ENCODE peak calls at places on chromosomes 12 and 14, in nine cellular contexts. One of them, this sample, is unnamed.

GRCh38 chr14:89418976-89419375 is 1.9 kb upstream of the FOXN3 start:
- DNase-seq in HEK293T: no peak
- DNase-seq in mucosa of gallbladder: no peak
- DNase-seq in stimulated activated CD4-positive, alpha-beta T cell treated with anti-CD3 and anti-CD28 coated beads, Interleukin-1b, Interleukin-23, amount 100 ng/mL, for 1 hour: no peak
- DNase-seq in H9: no peak
- DNase-seq in frontal cortex: no peak
- DNase-seq in NCI-H446 treated with DMSO at 0.1 percent for 48 hours: no peak
- DNase-seq in kidney glomerular epithelial cell: no peak
- DNase-seq in brain microvascular endothelial cell: no peak
- DNase-seq in this sample: no peak

GRCh38 chr12:112236386-112236785 is 111.0 kb downstream of the TRAFD1 start:
- DNase-seq in HEK293T: no peak
- DNase-seq in mucosa of gallbladder: no peak
- DNase-seq in stimulated activated CD4-positive, alpha-beta T cell treated with anti-CD3 and anti-CD28 coated beads, Interleukin-1b, Interleukin-23, amount 100 ng/mL, for 1 hour: no peak
- DNase-seq in H9: no peak
- DNase-seq in frontal cortex: no peak
- DNase-seq in NCI-H446 treated with DMSO at 0.1 percent for 48 hours: no peak
- DNase-seq in kidney glomerular epithelial cell: peak
- DNase-seq in brain microvascular endothelial cell: no peak
- DNase-seq in this sample: no peak

GRCh38 chr12:120350576-120351350 is 18.2 kb downstream of the MSI1 start:
- DNase-seq in HEK293T: no peak
- DNase-seq in mucosa of gallbladder: no peak
- DNase-seq in stimulated activated CD4-positive, alpha-beta T cell treated with anti-CD3 and anti-CD28 coated beads, Interleukin-1b, Interleukin-23, amount 100 ng/mL, for 1 hour: no peak
- DNase-seq in H9: no peak
- DNase-seq in frontal cortex: no peak
- DNase-seq in NCI-H446 treated with DMSO at 0.1 percent for 48 hours: peak
- DNase-seq in kidney glomerular epithelial cell: no peak
- DNase-seq in brain microvascular endothelial cell: no peak
- DNase-seq in this sample: no peak

GRCh38 chr14:28121512-28122297 is 644.9 kb upstream of the FOXG1 start:
- DNase-seq in HEK293T: no peak
- DNase-seq in mucosa of gallbladder: no peak
- DNase-seq in stimulated activated CD4-positive, alpha-beta T cell treated with anti-CD3 and anti-CD28 coated beads, Interleukin-1b, Interleukin-23, amount 100 ng/mL, for 1 hour: no peak
- DNase-seq in H9: no peak
- DNase-seq in frontal cortex: no peak
- DNase-seq in NCI-H446 treated with DMSO at 0.1 percent for 48 hours: no peak
- DNase-seq in kidney glomerular epithelial cell: no peak
- DNase-seq in brain microvascular endothelial cell: no peak
- DNase-seq in this sample: no peak

GRCh38 chr12:1836854-1837411 is 16.6 kb downstream of the LRTM2 start:
- DNase-seq in HEK293T: no peak
- DNase-seq in mucosa of gallbladder: no peak
- DNase-seq in stimulated activated CD4-positive, alpha-beta T cell treated with anti-CD3 and anti-CD28 coated beads, Interleukin-1b, Interleukin-23, amount 100 ng/mL, for 1 hour: no peak
- DNase-seq in H9: no peak
- DNase-seq in frontal cortex: peak
- DNase-seq in NCI-H446 treated with DMSO at 0.1 percent for 48 hours: peak
- DNase-seq in kidney glomerular epithelial cell: peak
- DNase-seq in brain microvascular endothelial cell: no peak
- DNase-seq in this sample: no peak

GRCh38 chr14:30034049-30034635 is 106.5 kb upstream of the PRKD1 start:
- DNase-seq in HEK293T: no peak
- DNase-seq in mucosa of gallbladder: no peak
- DNase-seq in stimulated activated CD4-positive, alpha-beta T cell treated with anti-CD3 and anti-CD28 coated beads, Interleukin-1b, Interleukin-23, amount 100 ng/mL, for 1 hour: no peak
- DNase-seq in H9: peak
- DNase-seq in frontal cortex: no peak
- DNase-seq in NCI-H446 treated with DMSO at 0.1 percent for 48 hours: peak
- DNase-seq in kidney glomerular epithelial cell: no peak
- DNase-seq in brain microvascular endothelial cell: no peak
- DNase-seq in this sample: no peak

GRCh38 chr12:126726481-126727217 is 1540.3 kb upstream of the TMEM132C start:
- DNase-seq in HEK293T: no peak
- DNase-seq in mucosa of gallbladder: no peak
- DNase-seq in stimulated activated CD4-positive, alpha-beta T cell treated with anti-CD3 and anti-CD28 coated beads, Interleukin-1b, Interleukin-23, amount 100 ng/mL, for 1 hour: no peak
- DNase-seq in H9: peak
- DNase-seq in frontal cortex: no peak
- DNase-seq in NCI-H446 treated with DMSO at 0.1 percent for 48 hours: no peak
- DNase-seq in kidney glomerular epithelial cell: no peak
- DNase-seq in brain microvascular endothelial cell: no peak
- DNase-seq in this sample: no peak

GRCh38 chr12:47396902-47397663 is 308.7 kb downstream of the RPAP3 start:
- DNase-seq in HEK293T: no peak
- DNase-seq in mucosa of gallbladder: no peak
- DNase-seq in stimulated activated CD4-positive, alpha-beta T cell treated with anti-CD3 and anti-CD28 coated beads, Interleukin-1b, Interleukin-23, amount 100 ng/mL, for 1 hour: no peak
- DNase-seq in H9: no peak
- DNase-seq in frontal cortex: no peak
- DNase-seq in NCI-H446 treated with DMSO at 0.1 percent for 48 hours: no peak
- DNase-seq in kidney glomerular epithelial cell: no peak
- DNase-seq in brain microvascular endothelial cell: no peak
- DNase-seq in this sample: no peak

GRCh38 chr12:49806877-49807276 is 21.3 kb downstream of the NCKAP5L start:
- DNase-seq in HEK293T: no peak
- DNase-seq in mucosa of gallbladder: no peak
- DNase-seq in stimulated activated CD4-positive, alpha-beta T cell treated with anti-CD3 and anti-CD28 coated beads, Interleukin-1b, Interleukin-23, amount 100 ng/mL, for 1 hour: no peak
- DNase-seq in H9: no peak
- DNase-seq in frontal cortex: no peak
- DNase-seq in NCI-H446 treated with DMSO at 0.1 percent for 48 hours: no peak
- DNase-seq in kidney glomerular epithelial cell: no peak
- DNase-seq in brain microvascular endothelial cell: no peak
- DNase-seq in this sample: no peak

GRCh38 chr12:71662861-71663560 is 637 bp downstream of the ZFC3H1 start:
- DNase-seq in HEK293T: peak
- DNase-seq in mucosa of gallbladder: peak
- DNase-seq in stimulated activated CD4-positive, alpha-beta T cell treated with anti-CD3 and anti-CD28 coated beads, Interleukin-1b, Interleukin-23, amount 100 ng/mL, for 1 hour: peak
- DNase-seq in H9: peak
- DNase-seq in frontal cortex: no peak
- DNase-seq in NCI-H446 treated with DMSO at 0.1 percent for 48 hours: no peak
- DNase-seq in kidney glomerular epithelial cell: no peak
- DNase-seq in brain microvascular endothelial cell: peak
- DNase-seq in this sample: peak

GRCh38 chr14:91727121-91727520 is 4.8 kb downstream of the CATSPERB start:
- DNase-seq in HEK293T: no peak
- DNase-seq in mucosa of gallbladder: no peak
- DNase-seq in stimulated activated CD4-positive, alpha-beta T cell treated with anti-CD3 and anti-CD28 coated beads, Interleukin-1b, Interleukin-23, amount 100 ng/mL, for 1 hour: no peak
- DNase-seq in H9: no peak
- DNase-seq in frontal cortex: no peak
- DNase-seq in NCI-H446 treated with DMSO at 0.1 percent for 48 hours: no peak
- DNase-seq in kidney glomerular epithelial cell: no peak
- DNase-seq in brain microvascular endothelial cell: no peak
- DNase-seq in this sample: no peak

GRCh38 chr12:39401459-39401858 is 41.5 kb downstream of the KIF21A start:
- DNase-seq in HEK293T: no peak
- DNase-seq in mucosa of gallbladder: no peak
- DNase-seq in stimulated activated CD4-positive, alpha-beta T cell treated with anti-CD3 and anti-CD28 coated beads, Interleukin-1b, Interleukin-23, amount 100 ng/mL, for 1 hour: no peak
- DNase-seq in H9: no peak
- DNase-seq in frontal cortex: no peak
- DNase-seq in NCI-H446 treated with DMSO at 0.1 percent for 48 hours: peak
- DNase-seq in kidney glomerular epithelial cell: no peak
- DNase-seq in brain microvascular endothelial cell: no peak
- DNase-seq in this sample: no peak

GRCh38 chr14:65833256-65833880 is 420.8 kb downstream of the FUT8 start:
- DNase-seq in HEK293T: no peak
- DNase-seq in mucosa of gallbladder: no peak
- DNase-seq in stimulated activated CD4-positive, alpha-beta T cell treated with anti-CD3 and anti-CD28 coated beads, Interleukin-1b, Interleukin-23, amount 100 ng/mL, for 1 hour: no peak
- DNase-seq in H9: no peak
- DNase-seq in frontal cortex: no peak
- DNase-seq in NCI-H446 treated with DMSO at 0.1 percent for 48 hours: no peak
- DNase-seq in kidney glomerular epithelial cell: no peak
- DNase-seq in brain microvascular endothelial cell: no peak
- DNase-seq in this sample: no peak

GRCh38 chr12:129169928-129170327 is 316.6 kb downstream of the GLT1D1 start:
- DNase-seq in HEK293T: no peak
- DNase-seq in mucosa of gallbladder: no peak
- DNase-seq in stimulated activated CD4-positive, alpha-beta T cell treated with anti-CD3 and anti-CD28 coated beads, Interleukin-1b, Interleukin-23, amount 100 ng/mL, for 1 hour: no peak
- DNase-seq in H9: no peak
- DNase-seq in frontal cortex: no peak
- DNase-seq in NCI-H446 treated with DMSO at 0.1 percent for 48 hours: no peak
- DNase-seq in kidney glomerular epithelial cell: no peak
- DNase-seq in brain microvascular endothelial cell: no peak
- DNase-seq in this sample: no peak

GRCh38 chr14:35220920-35221319 is 71.3 kb upstream of the PSMA6 start:
- DNase-seq in HEK293T: no peak
- DNase-seq in mucosa of gallbladder: no peak
- DNase-seq in stimulated activated CD4-positive, alpha-beta T cell treated with anti-CD3 and anti-CD28 coated beads, Interleukin-1b, Interleukin-23, amount 100 ng/mL, for 1 hour: no peak
- DNase-seq in H9: no peak
- DNase-seq in frontal cortex: no peak
- DNase-seq in NCI-H446 treated with DMSO at 0.1 percent for 48 hours: no peak
- DNase-seq in kidney glomerular epithelial cell: no peak
- DNase-seq in brain microvascular endothelial cell: no peak
- DNase-seq in this sample: no peak

GRCh38 chr12:110314308-110314707 is 33.3 kb downstream of the ATP2A2 start:
- DNase-seq in HEK293T: no peak
- DNase-seq in mucosa of gallbladder: no peak
- DNase-seq in stimulated activated CD4-positive, alpha-beta T cell treated with anti-CD3 and anti-CD28 coated beads, Interleukin-1b, Interleukin-23, amount 100 ng/mL, for 1 hour: no peak
- DNase-seq in H9: no peak
- DNase-seq in frontal cortex: no peak
- DNase-seq in NCI-H446 treated with DMSO at 0.1 percent for 48 hours: no peak
- DNase-seq in kidney glomerular epithelial cell: peak
- DNase-seq in brain microvascular endothelial cell: no peak
- DNase-seq in this sample: no peak

This sample was measured in SK-MEL-5.